ENCODE peak calls at places on chromosomes 3 and 15, in four cellular contexts. Q, X, W and Z are unnamed samples.

GRCh38 chr3:138950006-138950644 is 3.1 kb downstream of the FOXL2NB start:
- DNase-seq in Q (no peak), X (peak; percentile 20), W (peak; percentile 22), Z (no peak)

GRCh38 chr15:80234883-80235282 is 17.1 kb downstream of the CTXND1 start:
- DNase-seq in Q (peak; percentile 17), X (peak; percentile 41), W (peak; percentile 34), Z (no peak)

GRCh38 chr15:51162865-51163762 is 68.4 kb upstream of the TNFAIP8L3 start:
- DNase-seq in Q (no peak), X (peak; percentile 75), W (peak; percentile 60), Z (peak; percentile 56)

GRCh38 chr3:7396534-7396933 is 535.6 kb downstream of the GRM7 start:
- DNase-seq in Q (no peak), X (no peak), W (no peak), Z (no peak)

GRCh38 chr3:66402596-66403267 is 98.1 kb downstream of the LRIG1 start:
- DNase-seq in Q (no peak), X (no peak), W (no peak), Z (no peak)

GRCh38 chr3:184523825-184524615 is 37.6 kb upstream of the EPHB3 start:
- DNase-seq in Q (no peak), X (peak; percentile 51), W (no peak), Z (peak; percentile 38)

GRCh38 chr15:68208641-68209240 is 3.6 kb upstream of the CALML4 start:
- DNase-seq in Q (no peak), X (no peak), W (no peak), Z (no peak)

GRCh38 chr3:102156426-102156825 is 278.4 kb upstream of the ZPLD1 start:
- DNase-seq in Q (no peak), X (peak; percentile 95), W (no peak), Z (no peak)

GRCh38 chr3:52743152-52743551 is 27.6 kb downstream of the NEK4 start:
- DNase-seq in Q (no peak), X (no peak), W (no peak), Z (no peak)

GRCh38 chr15:25439456-25439836 is 622 bp upstream of the UBE3A start:
- DNase-seq in Q (no peak), X (peak; percentile 35), W (no peak), Z (no peak)

GRCh38 chr15:63465104-63465503 is 39.3 kb upstream of the USP3 start:
- DNase-seq in Q (no peak), X (peak; percentile 61), W (no peak), Z (no peak)

GRCh38 chr15:63030101-63030528 is 12.4 kb upstream of the TPM1 start:
- DNase-seq in Q (no peak), X (peak; percentile 62), W (no peak), Z (no peak)

GRCh38 chr3:138332472-138333073 is 2.9 kb upstream of the NME9 start:
- DNase-seq in Q (no peak), X (peak; percentile 43), W (no peak), Z (no peak)

GRCh38 chr3:151468284-151468917 is 7.5 kb upstream of the IGSF10 start:
- DNase-seq in Q (no peak), X (peak; percentile 56), W (peak; percentile 12), Z (peak; percentile 52)

GRCh38 chr3:16468114-16469098 is 45.1 kb downstream of the RFTN1 start:
- DNase-seq in Q (no peak), X (peak; percentile 93), W (no peak), Z (no peak)

GRCh38 chr15:92657486-92657885 is 1.9 kb upstream of the FAM174B start:
- DNase-seq in Q (no peak), X (no peak), W (no peak), Z (no peak)

GRCh38 chr3:146469206-146470017 is at the start of gene PLSCR2:
- DNase-seq in Q (peak; percentile 38), X (peak; percentile 19), W (peak; percentile 79), Z (peak; percentile 97)

GRCh38 chr15:67080118-67080899 is 14.9 kb downstream of the SMAD3 start:
- DNase-seq in Q (no peak), X (peak; percentile 96), W (no peak), Z (no peak)

GRCh38 chr3:9946112-9947024 is 5.8 kb downstream of the PRRT3 start:
- DNase-seq in Q (peak; percentile 59), X (peak; percentile 85), W (peak; percentile 87), Z (peak; percentile 88)

GRCh38 chr3:30531017-30531570 is 75.3 kb upstream of the TGFBR2 start:
- DNase-seq in Q (no peak), X (no peak), W (no peak), Z (no peak)

GRCh38 chr15:57333487-57333886 is 42.8 kb upstream of the CGNL1 start:
- DNase-seq in Q (no peak), X (peak; percentile 64), W (no peak), Z (no peak)

GRCh38 chr15:75070674-75071073 is 47.3 kb downstream of the PPCDC start:
- DNase-seq in Q (no peak), X (no peak), W (no peak), Z (no peak)

GRCh38 chr15:65041787-65042186 is 3.4 kb upstream of the SLC51B start:
- DNase-seq in Q (no peak), X (no peak), W (no peak), Z (no peak)

GRCh38 chr3:11734-12133 is 184.8 kb upstream of the CHL1 start:
- DNase-seq in Q (no peak), X (no peak), W (no peak), Z (no peak)

GRCh38 chr15:33068007-33068441 is 126.5 kb downstream of the FMN1 start:
- DNase-seq in Q (no peak), X (no peak), W (no peak), Z (peak; percentile 40)

GRCh38 chr15:96335429-96335807 is 4.9 kb downstream of the NR2F2 start:
- DNase-seq in Q (no peak), X (no peak), W (no peak), Z (no peak)

GRCh38 chr3:198071602-198072285 is 111.7 kb downstream of the LMLN start:
- DNase-seq in Q (no peak), X (peak; percentile 84), W (peak; percentile 58), Z (no peak)

GRCh38 chr3:72288955-72289707 is 504.2 kb upstream of the PROK2 start:
- DNase-seq in Q (no peak), X (peak; percentile 96), W (peak; percentile 18), Z (no peak)

GRCh38 chr3:7536510-7536909 is 675.6 kb downstream of the GRM7 start:
- DNase-seq in Q (no peak), X (no peak), W (no peak), Z (no peak)

GRCh38 chr15:60121845-60122244 is 117.7 kb downstream of the FOXB1 start:
- DNase-seq in Q (no peak), X (no peak), W (no peak), Z (no peak)

GRCh38 chr3:189974372-189974771 is 146.3 kb downstream of the P3H2 start:
- DNase-seq in Q (no peak), X (no peak), W (no peak), Z (no peak)

GRCh38 chr15:69979269-69979668 is 118.4 kb downstream of the TLE3 start:
- DNase-seq in Q (no peak), X (no peak), W (no peak), Z (no peak)

GRCh38 chr3:185914911-185915629 is 22.7 kb downstream of the TRA2B start:
- DNase-seq in Q (no peak), X (no peak), W (no peak), Z (no peak)

GRCh38 chr3:100797921-100798491 is 88.7 kb downstream of the TFG start:
- DNase-seq in Q (no peak), X (no peak), W (no peak), Z (no peak)

GRCh38 chr15:85421116-85421925 is 40.9 kb downstream of the AKAP13 start:
- DNase-seq in Q (no peak), X (peak; percentile 61), W (no peak), Z (no peak)

GRCh38 chr3:149342413-149343340 is 9.2 kb upstream of the TM4SF18 start:
- DNase-seq in Q (no peak), X (peak; percentile 80), W (no peak), Z (no peak)

GRCh38 chr3:177694316-177694715 is 497.0 kb upstream of the TBL1XR1 start:
- DNase-seq in Q (no peak), X (no peak), W (no peak), Z (no peak)

GRCh38 chr3:190076601-190077444 is 43.9 kb downstream of the P3H2 start:
- DNase-seq in Q (no peak), X (peak; percentile 98), W (no peak), Z (no peak)